ENCODE peak calls at places on chromosomes 7 and 10, in six cellular contexts. A is MM.1S, N is GM23248, K is heart right ventricle, M is epithelial cell of esophagus, O is sigmoid colon. T is an unnamed sample.

GRCh38 chr10:100895346-100895745 is 17.4 kb upstream of the SLF2 start:
- DNase-seq in A (no peak), N (no peak), K (no peak), M (no peak), O (no peak), T (no peak)

GRCh38 chr10:35092851-35093250 is 2.7 kb upstream of the CUL2 start:
- DNase-seq in A (peak; percentile 23), N (peak; percentile 18), K (no peak), M (no peak), O (no peak), T (peak; percentile 1)

GRCh38 chr7:142188846-142189245 is 69.0 kb downstream of the PRSS58 start:
- DNase-seq in A (peak; percentile 71), N (peak; percentile 27), K (no peak), M (peak; percentile 44), O (no peak), T (no peak)

GRCh38 chr7:73919694-73920375 is 58.9 kb downstream of the TMEM270 start:
- DNase-seq in A (no peak), N (no peak), K (no peak), M (no peak), O (peak; percentile 49), T (no peak)

GRCh38 chr7:133290041-133290440 is 37.2 kb downstream of the EXOC4 start:
- DNase-seq in A (no peak), N (peak; percentile 46), K (no peak), M (peak; percentile 7), O (no peak), T (peak; percentile 22)

GRCh38 chr7:1985071-1985470 is 247.7 kb downstream of the MAD1L1 start:
- DNase-seq in A (no peak), N (no peak), K (no peak), M (no peak), O (no peak), T (no peak)

GRCh38 chr7:128115326-128115820 is 84.1 kb upstream of the LRRC4 start:
- DNase-seq in A (no peak), N (peak; percentile 50), K (no peak), M (peak; percentile 79), O (peak; percentile 45), T (no peak)

GRCh38 chr10:79491171-79491835 is 21.0 kb upstream of the EIF5AL1 start:
- DNase-seq in A (no peak), N (no peak), K (no peak), M (peak; percentile 14), O (no peak), T (no peak)

GRCh38 chr7:6226194-6226799 is 46.1 kb downstream of the CYTH3 start:
- DNase-seq in A (no peak), N (peak; percentile 72), K (no peak), M (peak; percentile 28), O (no peak), T (peak; percentile 29)

GRCh38 chr10:6052247-6053221 is 9.6 kb downstream of the IL2RA start:
- DNase-seq in A (peak; percentile 80), N (no peak), K (no peak), M (peak; percentile 42), O (peak; percentile 58), T (no peak)

GRCh38 chr10:7314068-7314646 is 96.7 kb downstream of the SFMBT2 start:
- DNase-seq in A (no peak), N (no peak), K (no peak), M (no peak), O (no peak), T (no peak)

GRCh38 chr10:21727452-21728168 is 193.6 kb downstream of the MLLT10 start:
- DNase-seq in A (no peak), N (no peak), K (no peak), M (peak; percentile 40), O (no peak), T (no peak)

GRCh38 chr10:21722209-21722608 is 188.2 kb downstream of the MLLT10 start:
- DNase-seq in A (no peak), N (no peak), K (no peak), M (no peak), O (no peak), T (no peak)

GRCh38 chr10:21724020-21724589 is 190.1 kb downstream of the MLLT10 start:
- DNase-seq in A (no peak), N (peak; percentile 24), K (no peak), M (no peak), O (no peak), T (no peak)

GRCh38 chr10:21724695-21725371 is 190.8 kb downstream of the MLLT10 start:
- DNase-seq in A (peak; percentile 96), N (peak; percentile 99), K (peak; percentile 97), M (peak; percentile 98), O (peak; percentile 97), T (peak; percentile 94)

GRCh38 chr10:21726601-21727295 is 192.7 kb downstream of the MLLT10 start:
- DNase-seq in A (no peak), N (no peak), K (no peak), M (no peak), O (no peak), T (no peak)
- H3K4me3 ChIP-seq in A (no peak overlapping the region), N (no peak overlapping the region), K (no peak overlapping the region), M (no peak overlapping the region), O (no peak overlapping the region), T (no peak overlapping the region)

GRCh38 chr10:129541208-129541607 is 74.2 kb downstream of the MGMT start:
- DNase-seq in A (no peak), N (no peak), K (no peak), M (no peak), O (no peak), T (no peak)
- H3K4me3 ChIP-seq in A (no peak overlapping the region), N (no peak overlapping the region), K (no peak overlapping the region), M (no peak overlapping the region), O (no peak overlapping the region), T (no peak overlapping the region)

GRCh38 chr10:14605231-14605925 is 169.3 kb downstream of the FAM107B start:
- DNase-seq in A (peak; percentile 6), N (peak; percentile 88), K (no peak), M (peak; percentile 83), O (no peak), T (peak; percentile 73)
- H3K4me3 ChIP-seq in A (no peak overlapping the region), N (peak overlapping the region; percentile 76), K (no peak overlapping the region), M (peak overlapping the region; percentile 43), O (peak overlapping the region; percentile 62), T (peak overlapping the region; percentile 56)

DNA sequence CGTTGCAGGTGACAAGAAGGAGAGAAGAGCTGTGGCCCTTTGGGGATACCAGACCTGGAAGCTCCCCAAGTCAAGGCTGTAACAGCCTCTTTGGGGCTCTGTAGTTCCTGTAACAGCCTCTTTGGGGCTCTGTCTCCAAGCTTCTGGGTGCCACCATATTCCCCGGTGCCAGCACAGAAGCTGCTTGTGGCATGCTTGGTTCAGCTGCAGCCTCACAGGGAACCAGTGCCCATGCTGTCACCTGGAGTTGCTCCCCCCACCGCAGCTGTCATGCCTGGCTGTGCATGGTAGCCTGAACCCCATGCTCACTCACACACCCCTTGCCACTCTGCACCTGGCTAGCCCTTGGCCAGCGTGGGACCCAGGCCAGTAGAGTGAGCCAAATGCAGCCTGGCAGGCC is 109.1 kb downstream of the ELAPOR2 start:
- DNase-seq in A (no peak), N (no peak), K (no peak), M (no peak), O (no peak), T (no peak)
- H3K4me3 ChIP-seq in A (no peak overlapping the region), N (no peak overlapping the region), K (no peak overlapping the region), M (no peak overlapping the region), O (no peak overlapping the region), T (no peak overlapping the region)

GRCh38 chr7:43517464-43517863 is 65.4 kb upstream of the STK17A start:
- DNase-seq in A (no peak), N (no peak), K (no peak), M (no peak), O (no peak), T (no peak)

GRCh38 chr7:43516581-43517342 is 66.1 kb upstream of the STK17A start:
- DNase-seq in A (no peak), N (no peak), K (no peak), M (peak; percentile 88), O (no peak), T (no peak)

GRCh38 chr7:43520201-43520600 is 62.7 kb upstream of the STK17A start:
- DNase-seq in A (no peak), N (no peak), K (no peak), M (no peak), O (no peak), T (no peak)

DNA sequence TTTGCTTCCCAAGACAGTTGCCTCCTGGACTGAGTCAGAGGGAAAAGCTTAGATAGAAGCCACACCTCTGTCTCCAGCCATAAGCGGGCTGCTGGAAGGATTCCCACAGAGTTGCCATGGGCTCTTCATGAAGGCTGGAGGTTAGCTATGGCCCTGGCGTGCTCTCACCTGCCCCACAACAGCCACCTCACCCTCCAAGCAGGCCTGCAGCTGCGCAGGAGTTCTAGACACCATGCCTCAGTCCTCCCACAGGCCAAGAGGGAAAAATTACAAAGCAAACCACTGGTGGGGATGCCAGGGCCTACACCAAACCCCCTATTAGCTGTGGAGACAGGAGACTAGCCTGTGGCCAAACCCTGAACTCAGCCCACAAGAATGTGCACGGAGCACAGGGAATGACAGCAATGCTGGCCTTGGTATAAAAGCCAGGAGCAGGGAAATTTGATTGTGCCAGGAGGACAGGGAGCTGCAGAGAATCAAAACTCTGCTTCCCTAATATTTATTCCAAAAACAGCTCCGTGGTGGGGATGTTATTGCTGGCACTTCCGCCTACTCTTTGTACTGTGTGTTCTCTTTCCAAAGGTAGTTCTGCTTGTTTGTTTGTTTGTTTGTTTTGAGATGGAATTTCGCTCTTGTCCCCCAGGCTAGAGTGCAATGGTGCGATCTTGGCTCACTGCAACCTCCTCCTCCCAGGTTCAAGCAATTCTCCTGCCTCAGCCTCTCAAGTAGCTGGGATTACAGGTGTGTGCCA is 60.3 kb upstream of the STK17A start:
- DNase-seq in A (no peak), N (peak; percentile 91), K (no peak), M (peak; percentile 98), O (no peak), T (peak; percentile 92)
- H3K4me3 ChIP-seq in A (no peak overlapping the region), N (no peak overlapping the region), K (no peak overlapping the region), M (no peak overlapping the region), O (no peak overlapping the region), T (no peak overlapping the region)

GRCh38 chr7:47580811-47581331 is 1.0 kb downstream of the TNS3 start:
- DNase-seq in A (peak; percentile 37), N (peak; percentile 57), K (no peak), M (no peak), O (no peak), T (no peak)
- H3K4me3 ChIP-seq in A (peak overlapping the region; percentile 91), N (peak overlapping the region; percentile 86), K (peak overlapping the region; percentile 63), M (peak overlapping the region; percentile 59), O (peak overlapping the region; percentile 80), T (peak overlapping the region; percentile 71)

DNA sequence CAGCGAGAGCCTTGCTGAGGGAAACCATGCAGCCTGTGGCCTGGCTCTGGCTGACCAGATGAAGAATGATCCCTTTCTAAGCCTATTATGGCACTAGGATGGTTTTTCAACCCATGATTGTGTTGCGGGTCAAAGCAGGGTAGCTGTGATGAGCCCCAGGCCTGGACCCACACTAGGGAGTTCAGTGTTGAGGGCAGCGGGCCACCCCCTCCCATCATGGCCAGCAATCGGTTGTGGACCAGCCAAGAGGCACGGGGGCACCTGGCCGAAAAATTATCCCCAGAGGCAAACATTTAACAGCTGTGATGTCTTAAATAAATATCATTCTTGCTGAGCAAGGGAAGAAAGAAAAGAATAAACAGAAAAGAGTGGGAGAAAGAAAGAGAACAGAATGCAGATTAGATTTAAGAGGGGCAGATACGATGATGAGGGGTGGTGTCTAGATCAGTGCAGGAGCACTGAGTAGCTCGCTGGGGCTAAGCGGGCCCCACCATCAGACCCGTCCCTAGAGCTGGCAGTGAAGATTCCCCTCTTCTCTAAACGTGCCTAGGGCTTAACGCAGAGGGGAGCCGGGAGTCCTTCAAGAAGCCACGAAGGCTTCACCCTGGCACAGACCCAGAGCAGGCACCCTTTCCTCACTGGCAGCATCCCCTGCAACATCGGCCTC is 82.7 kb downstream of the SLC37A3 start:
- DNase-seq in A (no peak), N (no peak), K (no peak), M (no peak), O (no peak), T (no peak)
- H3K4me3 ChIP-seq in A (no peak overlapping the region), N (peak overlapping the region; percentile 59), K (no peak overlapping the region), M (peak overlapping the region; percentile 35), O (peak overlapping the region; percentile 19), T (no peak overlapping the region)

T was measured in MG63.